ENCODE peak calls at places on chromosomes 13 and 19, in nine cellular contexts. X, M, E, P, H, I, C, U and Z are unnamed samples.
A peak's percentile ranks its signal among the peaks of the same experiment; 100 is the strongest.

GRCh38 chr19:4007021-4007835 is at the start of gene PIAS4:
- DNase-seq in X (peak; percentile 96), M (peak; percentile 97), E (peak; percentile 86), P (peak; percentile 62), H (peak; percentile 95), I (peak; percentile 97), C (peak; percentile 69), U (peak; percentile 97), Z (no peak)

GRCh38 chr19:1766800-1767352 is 13.6 kb downstream of the ONECUT3 start:
- DNase-seq in X (no peak), M (no peak), E (no peak), P (no peak), H (no peak), I (no peak), C (no peak), U (no peak), Z (no peak)

GRCh38 chr19:23060016-23060415 is 56.8 kb upstream of the ZNF730 start:
- DNase-seq in X (no peak), M (no peak), E (no peak), P (no peak), H (no peak), I (no peak), C (no peak), U (no peak), Z (no peak)

GRCh38 chr13:49641810-49642291 is 13.5 kb downstream of the ARL11 start:
- DNase-seq in X (peak; percentile 89), M (no peak), E (peak; percentile 45), P (no peak), H (peak; percentile 52), I (no peak), C (peak; percentile 61), U (no peak), Z (no peak)

GRCh38 chr19:3028305-3029069 is 593 bp downstream of the TLE2 start:
- DNase-seq in X (no peak), M (peak; percentile 79), E (no peak), P (no peak), H (no peak), I (peak; percentile 65), C (no peak), U (no peak), Z (no peak)

GRCh38 chr13:82933986-82934385 is 948.3 kb downstream of the SLITRK1 start:
- DNase-seq in X (no peak), M (no peak), E (no peak), P (no peak), H (no peak), I (no peak), C (no peak), U (no peak), Z (no peak)

GRCh38 chr13:83312194-83312593 is 570.1 kb downstream of the SLITRK1 start:
- DNase-seq in X (no peak), M (no peak), E (peak; percentile 35), P (no peak), H (no peak), I (no peak), C (no peak), U (no peak), Z (no peak)

GRCh38 chr19:3692141-3693029 is 7.9 kb downstream of the PIP5K1C start:
- DNase-seq in X (no peak), M (no peak), E (no peak), P (no peak), H (no peak), I (no peak), C (no peak), U (no peak), Z (no peak)

GRCh38 chr13:34959489-34959888 is 17.4 kb downstream of the NBEA start:
- DNase-seq in X (no peak), M (no peak), E (no peak), P (no peak), H (no peak), I (no peak), C (no peak), U (no peak), Z (no peak)

DNA sequence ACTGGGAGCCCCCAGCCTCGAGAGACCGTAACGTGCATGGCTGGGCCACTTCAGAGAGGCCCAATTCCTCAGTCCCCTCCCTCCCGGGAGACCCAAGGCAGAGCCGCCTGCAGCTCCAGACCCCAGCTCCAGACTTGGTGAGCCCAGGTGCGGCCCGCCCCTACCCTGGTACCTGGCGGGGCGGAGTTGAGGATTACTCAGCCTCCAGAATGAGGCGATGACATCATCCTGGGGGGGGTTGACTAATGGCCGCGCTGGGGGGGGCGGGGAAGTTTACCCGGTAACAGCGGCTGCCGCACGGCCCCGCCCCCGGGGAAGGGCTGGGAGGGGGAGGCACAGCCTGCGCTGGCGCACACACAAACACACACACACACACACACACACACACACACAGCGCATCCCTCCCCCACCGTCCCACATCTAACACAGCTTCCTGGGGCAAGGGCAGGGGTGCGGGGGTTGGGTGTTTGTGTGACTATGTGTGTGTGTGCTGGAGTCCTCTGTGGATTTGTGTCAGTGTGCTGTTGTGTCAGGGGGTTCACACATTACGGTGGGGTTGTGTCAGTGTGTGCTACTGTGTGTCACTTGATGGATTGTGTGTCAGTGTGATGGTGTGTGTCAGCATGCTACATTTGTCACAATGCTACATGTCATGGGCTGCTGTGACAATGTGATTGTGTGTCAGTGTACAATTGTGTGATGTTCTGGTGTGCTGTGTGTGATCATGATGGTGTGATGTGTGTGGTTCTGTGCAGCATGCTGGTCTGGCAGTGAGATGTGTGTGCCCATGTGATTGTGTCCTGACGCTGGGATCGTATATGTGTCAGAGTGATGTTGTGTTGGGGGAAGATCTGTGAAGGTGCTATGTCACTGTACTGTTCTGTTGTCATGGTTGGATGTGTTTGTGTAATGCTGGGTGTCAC is 10.3 kb upstream of the BBC3 start:
- DNase-seq in X (peak; percentile 83), M (peak; percentile 98), E (peak; percentile 68), P (no peak), H (peak; percentile 82), I (peak; percentile 81), C (no peak), U (peak; percentile 85), Z (no peak)
- H3K4me3 ChIP-seq in X (no peak overlapping the region), M (peak overlapping the region; percentile 73), E (peak overlapping the region; percentile 9), P (no peak overlapping the region), H (no peak overlapping the region), I (no peak overlapping the region), C (peak overlapping the region; percentile 7), U (no peak overlapping the region), Z (no peak overlapping the region)

GRCh38 chr19:35642312-35642711 is 767 bp downstream of the ETV2 start:
- DNase-seq in X (no peak), M (peak; percentile 21), E (no peak), P (no peak), H (no peak), I (no peak), C (no peak), U (no peak), Z (no peak)

GRCh38 chr19:35644206-35644986 is 2.9 kb downstream of the ETV2 start:
- DNase-seq in X (peak; percentile 98), M (peak; percentile 98), E (peak; percentile 94), P (peak; percentile 77), H (peak; percentile 98), I (peak; percentile 97), C (peak; percentile 72), U (peak; percentile 97), Z (peak; percentile 48)

GRCh38 chr19:35644987-35645679 is 3.0 kb upstream of the COX6B1 start:
- DNase-seq in X (peak; percentile 88), M (peak; percentile 97), E (peak; percentile 27), P (no peak), H (peak; percentile 88), I (peak; percentile 89), C (no peak), U (peak; percentile 84), Z (no peak)

GRCh38 chr19:35642798-35643254 is 1.3 kb downstream of the ETV2 start:
- DNase-seq in X (no peak), M (peak; percentile 28), E (no peak), P (no peak), H (peak; percentile 36), I (no peak), C (no peak), U (peak; percentile 24), Z (no peak)

GRCh38 chr19:35643255-35644205 is 2.0 kb downstream of the ETV2 start:
- DNase-seq in X (peak; percentile 92), M (peak; percentile 96), E (peak; percentile 63), P (no peak), H (peak; percentile 86), I (peak; percentile 92), C (peak; percentile 37), U (peak; percentile 90), Z (no peak)
- TF ChIP-seq CTCF in X (no peak), M (no peak), E (no peak), P (no peak), H (no peak), I (no peak), C (no peak), U (peak; percentile 21), Z (no peak)

GRCh38 chr19:18650468-18651001 is 13.7 kb downstream of the KLHL26 start:
- DNase-seq in X (no peak), M (no peak), E (peak; percentile 85), P (no peak), H (peak; percentile 43), I (peak; percentile 43), C (peak; percentile 51), U (no peak), Z (no peak)

GRCh38 chr19:18648971-18649310 is 12.1 kb downstream of the KLHL26 start:
- DNase-seq in X (no peak), M (no peak), E (peak; percentile 48), P (no peak), H (no peak), I (no peak), C (no peak), U (no peak), Z (no peak)

GRCh38 chr19:18649371-18650047 is 12.7 kb downstream of the KLHL26 start:
- DNase-seq in X (peak; percentile 70), M (no peak), E (peak; percentile 51), P (no peak), H (no peak), I (peak; percentile 57), C (no peak), U (peak; percentile 31), Z (no peak)

GRCh38 chr19:18651300-18651699 is 14.5 kb downstream of the KLHL26 start:
- DNase-seq in X (no peak), M (no peak), E (no peak), P (no peak), H (no peak), I (no peak), C (no peak), U (no peak), Z (no peak)

DNA sequence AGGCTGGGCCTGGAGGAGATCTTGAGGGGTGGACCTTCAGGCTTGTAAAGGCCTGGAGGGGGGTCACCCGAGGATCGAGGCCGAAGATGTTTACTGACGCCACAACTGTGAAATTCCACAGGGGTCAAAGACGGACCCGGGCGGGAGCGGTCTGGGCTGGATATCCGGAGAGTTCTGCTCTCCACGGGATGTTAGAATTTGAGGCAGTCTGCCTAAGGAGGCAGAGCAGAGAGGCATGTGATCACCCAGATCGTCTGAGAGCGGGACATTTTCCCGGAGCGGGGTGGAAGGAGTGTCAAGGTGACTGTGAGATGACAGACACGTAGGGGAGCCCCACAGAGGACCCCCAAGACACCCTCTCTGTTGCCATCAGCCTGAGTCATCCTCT is 13.2 kb downstream of the KLHL26 start:
- DNase-seq in X (no peak), M (no peak), E (peak; percentile 59), P (no peak), H (no peak), I (no peak), C (no peak), U (no peak), Z (no peak)
- H3K4me3 ChIP-seq in X (peak overlapping the region; percentile 31), M (no peak overlapping the region), E (no peak overlapping the region), P (no peak overlapping the region), H (no peak overlapping the region), I (no peak overlapping the region), C (peak overlapping the region; percentile 25), U (no peak overlapping the region), Z (no peak overlapping the region)

GRCh38 chr13:57583529-57583928 is 48.0 kb upstream of the PCDH17 start:
- DNase-seq in X (no peak), M (no peak), E (no peak), P (no peak), H (no peak), I (no peak), C (no peak), U (no peak), Z (no peak)

GRCh38 chr13:57582032-57582431 is 49.5 kb upstream of the PCDH17 start:
- DNase-seq in X (no peak), M (peak; percentile 68), E (no peak), P (no peak), H (no peak), I (no peak), C (no peak), U (no peak), Z (no peak)
- TF ChIP-seq CTCF in X (no peak), M (peak; percentile 70), E (no peak), P (no peak), H (no peak), I (no peak), C (no peak), U (no peak), Z (peak; percentile 6)